ENCODE peak calls at places on chromosomes 6 and 20, in seven cellular contexts. P is HFF-Myc; T is stimulated activated CD4-positive, alpha-beta T cell treated with anti-CD3 and anti-CD28 coated beads, Interleukin-2, amount 100 ng/mL, for 24 hours; X is endothelial cell; F is HEK293T; V is HTR-8/SVneo; C is CD4-positive, alpha-beta memory T cell. B is an unnamed sample.
A peak's percentile ranks its signal among the peaks of the same experiment; 100 is the strongest.

GRCh38 chr6:30444451-30444742 is 44.9 kb upstream of the HLA-E start:
- DNase-seq in P (no peak), X (no peak), C (no peak), T (no peak), V (no peak), F (no peak), B (no peak)

GRCh38 chr6:149334682-149335160 is 17.2 kb downstream of the TAB2 start:
- DNase-seq in F (no peak), T (no peak), C (no peak), X (no peak), P (peak; percentile 55), V (peak; percentile 24), B (no peak)

GRCh38 chr6:108989700-108990099 is 104.9 kb downstream of the SESN1 start:
- DNase-seq in P (no peak), T (no peak), F (no peak), C (no peak), V (no peak), X (no peak), B (no peak)

GRCh38 chr6:19691465-19692167 is 145.6 kb upstream of the ID4 start:
- DNase-seq in V (no peak), X (peak; percentile 24), T (no peak), P (no peak), C (no peak), F (no peak), B (no peak)

GRCh38 chr6:32369678-32370077 is 2.0 kb downstream of the TSBP1 start:
- DNase-seq in C (no peak), F (no peak), T (no peak), V (peak; percentile 41), P (peak; percentile 32), X (no peak), B (no peak)

GRCh38 chr20:52438326-52438963 is 246.9 kb upstream of the ZFP64 start:
- DNase-seq in X (no peak), V (no peak), C (peak; percentile 7), P (no peak), T (no peak), F (no peak), B (no peak)

GRCh38 chr20:10216146-10216741 is 2.4 kb upstream of the SNAP25 start:
- DNase-seq in V (no peak), C (no peak), F (no peak), T (no peak), X (no peak), P (no peak), B (no peak)

GRCh38 chr6:35967059-35967769 is 46.3 kb upstream of the SRPK1 start:
- DNase-seq in T (no peak), V (no peak), P (no peak), C (no peak), X (no peak), F (no peak), B (no peak)

GRCh38 chr6:10383312-10384063 is 31.4 kb downstream of the TFAP2A start:
- DNase-seq in T (no peak), X (no peak), P (no peak), V (no peak), F (no peak), C (no peak), B (no peak)

GRCh38 chr6:42226251-42227143 is 8.8 kb upstream of the MRPS10 start:
- DNase-seq in F (no peak), P (no peak), C (no peak), V (peak; percentile 82), X (no peak), T (no peak), B (no peak)

GRCh38 chr20:16541226-16541625 is 32.0 kb downstream of the KIF16B start:
- DNase-seq in X (no peak), V (no peak), P (no peak), F (no peak), C (no peak), T (no peak), B (no peak)

GRCh38 chr20:49969946-49970345 is 12.8 kb upstream of the SNAI1 start:
- DNase-seq in X (no peak), T (no peak), V (no peak), F (no peak), C (no peak), P (no peak), B (no peak)

GRCh38 chr6:48983377-48983776 is 479.7 kb downstream of the MMUT start:
- DNase-seq in X (no peak), V (no peak), F (no peak), P (no peak), C (no peak), T (no peak), B (no peak)

GRCh38 chr6:39821014-39821738 is 29.0 kb downstream of the DAAM2 start:
- DNase-seq in X (no peak), V (no peak), C (no peak), F (no peak), T (no peak), P (no peak), B (no peak)

GRCh38 chr6:408599-409102 is 17.1 kb downstream of the IRF4 start:
- DNase-seq in P (no peak), C (no peak), F (peak; percentile 78), T (no peak), V (peak; percentile 28), X (peak; percentile 55), B (peak; percentile 29)

GRCh38 chr6:15329154-15329781 is 83.4 kb downstream of the JARID2 start:
- DNase-seq in V (peak; percentile 58), C (no peak), T (no peak), X (no peak), F (no peak), P (peak; percentile 43), B (no peak)

GRCh38 chr20:46501337-46501942 is 11.9 kb downstream of the ZNF334 start:
- DNase-seq in F (no peak), C (no peak), T (no peak), X (no peak), P (no peak), V (no peak), B (no peak)

GRCh38 chr6:111784423-111784822 is 88.8 kb downstream of the FYN start:
- DNase-seq in T (no peak), X (no peak), C (no peak), P (no peak), V (no peak), F (no peak), B (no peak)

GRCh38 chr20:11453430-11453829 is 464.3 kb upstream of the BTBD3 start:
- DNase-seq in X (no peak), C (no peak), P (no peak), V (peak; percentile 10), F (no peak), T (no peak), B (no peak)

GRCh38 chr6:27332692-27333641 is 20.9 kb upstream of the POM121L2 start:
- DNase-seq in F (peak; percentile 68), C (peak; percentile 44), T (peak; percentile 47), P (peak; percentile 75), X (peak; percentile 48), V (peak; percentile 69), B (peak; percentile 29)

GRCh38 chr6:108752733-108753392 is 95.4 kb upstream of the ARMC2 start:
- DNase-seq in T (no peak), V (no peak), C (no peak), F (no peak), X (no peak), P (no peak), B (no peak)

GRCh38 chr6:100986921-100987320 is 105.8 kb upstream of the ASCC3 start:
- DNase-seq in T (no peak), F (no peak), C (no peak), X (no peak), V (no peak), P (no peak), B (no peak)

GRCh38 chr6:147161974-147162495 is 42.2 kb upstream of the STXBP5 start:
- DNase-seq in T (no peak), X (no peak), V (peak; percentile 12), P (no peak), F (no peak), C (no peak), B (no peak)

GRCh38 chr6:131694832-131695426 is 6.3 kb downstream of the OR2A4 start:
- DNase-seq in F (peak; percentile 82), X (peak; percentile 70), C (peak; percentile 12), V (peak; percentile 74), P (peak; percentile 55), T (peak; percentile 21), B (peak; percentile 42)

GRCh38 chr6:1579096-1579495 is 30.6 kb upstream of the FOXC1 start:
- DNase-seq in T (no peak), V (no peak), C (no peak), X (no peak), F (no peak), P (no peak), B (no peak)

GRCh38 chr6:142881771-142882170 is 63.2 kb downstream of the HIVEP2 start:
- DNase-seq in T (no peak), V (no peak), F (no peak), P (no peak), C (no peak), X (no peak), B (no peak)

GRCh38 chr6:44284119-44284518 is 13.9 kb downstream of the TMEM151B start:
- DNase-seq in X (no peak), T (no peak), F (no peak), P (no peak), V (no peak), C (no peak), B (no peak)

GRCh38 chr6:344816-345340 is 46.7 kb upstream of the IRF4 start:
- DNase-seq in P (no peak), F (no peak), C (no peak), T (no peak), V (no peak), X (no peak), B (no peak)

GRCh38 chr6:42962502-42963178 is 2.1 kb downstream of the GNMT start:
- DNase-seq in F (no peak), P (no peak), T (no peak), C (no peak), V (no peak), X (no peak), B (no peak)

GRCh38 chr6:3061501-3061941 is 6.8 kb upstream of the RIPK1 start:
- DNase-seq in P (no peak), C (no peak), F (no peak), T (no peak), X (no peak), V (peak; percentile 43), B (no peak)

GRCh38 chr6:33609019-33609418 is 12.1 kb upstream of the ITPR3 start:
- DNase-seq in P (no peak), C (no peak), F (no peak), V (no peak), X (no peak), T (no peak), B (no peak)

GRCh38 chr20:62800314-62801259 is 4.0 kb upstream of the OGFR start:
- DNase-seq in C (no peak), T (no peak), F (no peak), V (no peak), P (no peak), X (no peak), B (no peak)

B was measured in naive B cell.